ENCODE peak calls at places on chromosome 20, in nine cellular contexts. T, I, O, K, Z, C, R, F and G are unnamed samples.

GRCh38 chr20:8853805-8854338 is 215.0 kb upstream of the PLCB4 start:
- DNase-seq in T (no peak), F (peak), R (peak), Z (peak), K (no peak), O (peak), I (peak), C (peak), G (no peak)

GRCh38 chr20:3235661-3236324 is 3.2 kb downstream of the SLC4A11 start:
- DNase-seq in O (no peak), I (peak), C (no peak), Z (no peak), F (peak), R (no peak), K (no peak), T (no peak), G (no peak)

GRCh38 chr20:58708246-58708931 is 15.8 kb downstream of the NPEPL1 start:
- DNase-seq in I (no peak), R (no peak), T (peak), C (no peak), F (no peak), K (no peak), Z (no peak), O (no peak), G (peak)

GRCh38 chr20:31966991-31967655 is 828 bp upstream of the XKR7 start:
- DNase-seq in C (no peak), T (no peak), F (no peak), Z (no peak), O (no peak), K (no peak), R (no peak), I (no peak), G (no peak)

GRCh38 chr20:56928007-56928406 is 298.9 kb downstream of the TFAP2C start:
- DNase-seq in O (no peak), F (no peak), I (no peak), K (no peak), C (no peak), Z (no peak), R (no peak), T (no peak), G (no peak)

GRCh38 chr20:45459606-45460005 is 9.9 kb upstream of the WFDC2 start:
- DNase-seq in R (no peak), Z (no peak), O (no peak), I (peak), F (no peak), K (no peak), T (no peak), C (no peak), G (no peak)

GRCh38 chr20:45776931-45777330 is 14.8 kb downstream of the WFDC3 start:
- DNase-seq in R (no peak), K (no peak), F (no peak), I (no peak), T (no peak), Z (no peak), O (no peak), C (no peak), G (no peak)

GRCh38 chr20:35011589-35012226 is 56.0 kb downstream of the MYH7B start:
- DNase-seq in R (no peak), T (no peak), K (no peak), F (no peak), C (no peak), I (no peak), O (no peak), Z (no peak), G (no peak)

GRCh38 chr20:44068780-44069191 is 118.2 kb downstream of the JPH2 start:
- DNase-seq in T (no peak), F (no peak), Z (no peak), O (no peak), C (no peak), K (no peak), I (no peak), R (no peak), G (no peak)

GRCh38 chr20:61773081-61773631 is 292.5 kb downstream of the TAF4 start:
- DNase-seq in F (no peak), O (no peak), R (no peak), T (no peak), K (no peak), I (no peak), C (no peak), Z (no peak), G (no peak)

GRCh38 chr20:61516398-61517208 is 264.5 kb downstream of the CDH4 start:
- DNase-seq in I (no peak), Z (no peak), T (no peak), O (no peak), F (no peak), C (no peak), R (no peak), K (no peak), G (no peak)

GRCh38 chr20:47360489-47361267 is 4.2 kb upstream of the ZMYND8 start:
- DNase-seq in O (no peak), F (peak), T (peak), I (peak), K (no peak), Z (peak), R (no peak), C (peak), G (peak)

GRCh38 chr20:46396052-46396451 is 10.4 kb downstream of the ELMO2 start:
- DNase-seq in K (no peak), F (no peak), I (no peak), C (no peak), O (no peak), R (no peak), Z (no peak), T (no peak), G (no peak)

GRCh38 chr20:3042621-3043020 is 801 bp upstream of the GNRH2 start:
- DNase-seq in T (no peak), Z (no peak), F (no peak), I (no peak), R (no peak), O (no peak), K (no peak), C (no peak), G (no peak)

GRCh38 chr20:48194578-48194977 is 409.3 kb upstream of the SULF2 start:
- DNase-seq in T (no peak), I (no peak), O (no peak), R (no peak), C (no peak), K (no peak), Z (peak), F (no peak), G (no peak)

GRCh38 chr20:12963456-12963855 is 45.3 kb upstream of the SPTLC3 start:
- DNase-seq in T (no peak), K (no peak), Z (no peak), O (no peak), F (no peak), C (no peak), I (no peak), R (no peak), G (no peak)

GRCh38 chr20:31630187-31630790 is 7.4 kb upstream of the COX4I2 start:
- DNase-seq in C (no peak), I (no peak), O (no peak), Z (peak), F (no peak), R (no peak), K (no peak), T (no peak), G (no peak)

GRCh38 chr20:4130404-4131189 is 115.2 kb upstream of the RNF24 start:
- DNase-seq in F (no peak), T (no peak), C (peak), O (peak), Z (no peak), K (no peak), I (no peak), R (no peak), G (no peak)

GRCh38 chr20:22460231-22460630 is 124.1 kb downstream of the FOXA2 start:
- DNase-seq in F (no peak), T (no peak), C (no peak), I (no peak), O (no peak), R (no peak), K (no peak), Z (no peak), G (no peak)

GRCh38 chr20:3653921-3654320 is 9.3 kb downstream of the GFRA4 start:
- DNase-seq in O (no peak), F (no peak), R (no peak), C (no peak), T (no peak), Z (no peak), I (no peak), K (no peak), G (no peak)

GRCh38 chr20:53074811-53075314 is 102.7 kb downstream of the TSHZ2 start:
- DNase-seq in R (no peak), O (no peak), C (no peak), Z (no peak), I (no peak), T (no peak), K (no peak), F (no peak), G (no peak)

GRCh38 chr20:17748279-17748678 is 48.5 kb downstream of the BANF2 start:
- DNase-seq in Z (no peak), R (no peak), O (no peak), T (no peak), I (no peak), C (no peak), F (no peak), K (no peak), G (no peak)

GRCh38 chr20:64160536-64161495 is 3.4 kb upstream of the MYT1 start:
- DNase-seq in C (no peak), K (no peak), Z (no peak), O (no peak), R (no peak), T (no peak), F (no peak), I (no peak), G (no peak)

GRCh38 chr20:48845000-48845399 is 17.2 kb upstream of the PREX1 start:
- DNase-seq in T (no peak), O (no peak), F (no peak), R (no peak), I (no peak), C (no peak), Z (no peak), K (no peak), G (no peak)

GRCh38 chr20:41643504-41643938 is 25.3 kb upstream of the CHD6 start:
- DNase-seq in K (no peak), C (no peak), Z (no peak), R (peak), O (no peak), F (peak), I (peak), T (peak), G (no peak)

GRCh38 chr20:45111799-45112471 is 3.0 kb downstream of the WFDC5 start:
- DNase-seq in C (no peak), R (no peak), F (no peak), T (peak), O (peak), I (no peak), K (no peak), Z (no peak), G (peak)

GRCh38 chr20:61937146-61937962 is 128.3 kb downstream of the TAF4 start:
- DNase-seq in K (no peak), R (peak), I (no peak), F (no peak), O (no peak), C (no peak), T (no peak), Z (no peak), G (no peak)

GRCh38 chr20:45910670-45911485 is 1.1 kb downstream of the PLTP start:
- DNase-seq in F (peak), I (peak), R (peak), K (peak), O (peak), T (peak), Z (peak), C (no peak), G (peak)

GRCh38 chr20:35283441-35284266 is 918 bp downstream of the EIF6 start:
- DNase-seq in Z (no peak), C (no peak), I (peak), R (no peak), O (no peak), T (no peak), F (no peak), K (no peak), G (no peak)

GRCh38 chr20:57092112-57092899 is 174.1 kb downstream of the BMP7 start:
- DNase-seq in I (peak), Z (no peak), R (peak), K (peak), O (peak), F (peak), C (peak), T (peak), G (no peak)

GRCh38 chr20:39800111-39800510 is 838.0 kb downstream of the DHX35 start:
- DNase-seq in F (no peak), C (no peak), R (no peak), O (no peak), Z (no peak), I (no peak), K (no peak), T (no peak), G (no peak)